ENCODE peak calls at places on chromosome 2, in ten cellular contexts. M is astrocyte of the spinal cord, Y is right lobe of liver, E is cardiac fibroblast, A is lower leg skin, V is upper lobe of right lung, Q is uterus, K is cardiac muscle cell, Z is heart left ventricle, H is IMR-90. G is an unnamed sample.

GRCh38 chr2:113703404-113704299 is 52.8 kb downstream of the SLC35F5 start:
- DNase-seq in H (no peak), Z (no peak), K (no peak), E (no peak), V (no peak), M (no peak), A (no peak), Q (no peak), Y (no peak), G (no peak)

GRCh38 chr2:27549303-27549702 is 33.5 kb upstream of the ZNF512 start:
- DNase-seq in M (no peak), V (no peak), Y (no peak), Q (no peak), A (no peak), Z (no peak), K (no peak), E (no peak), H (no peak), G (no peak)

GRCh38 chr2:25132296-25132630 is 36.1 kb downstream of the POMC start:
- DNase-seq in Y (no peak), Z (no peak), H (no peak), Q (no peak), A (no peak), E (no peak), M (no peak), V (no peak), K (peak; percentile 65), G (no peak)

GRCh38 chr2:120318626-120319025 is 27.3 kb upstream of the INHBB start:
- DNase-seq in Q (peak; percentile 50), K (no peak), Y (no peak), M (no peak), H (no peak), E (peak; percentile 63), Z (peak; percentile 61), V (no peak), A (no peak), G (peak; percentile 59)

GRCh38 chr2:209661286-209661685 is 110.3 kb upstream of the UNC80 start:
- DNase-seq in K (no peak), A (no peak), Y (no peak), E (no peak), V (no peak), M (peak; percentile 40), Q (no peak), H (no peak), Z (no peak), G (no peak)

GRCh38 chr2:118319271-118319684 is 231.0 kb downstream of the INSIG2 start:
- DNase-seq in Y (peak; percentile 75), K (no peak), E (no peak), M (no peak), A (no peak), V (no peak), Q (no peak), H (no peak), Z (no peak), G (no peak)

GRCh38 chr2:148524519-148524919 is 120.0 kb upstream of the EPC2 start:
- DNase-seq in E (no peak), H (no peak), M (no peak), Q (no peak), A (no peak), V (no peak), K (no peak), Z (no peak), Y (no peak), G (no peak)

GRCh38 chr2:104862061-104862941 is 8.4 kb downstream of the POU3F3 start:
- DNase-seq in H (no peak), Z (no peak), K (peak; percentile 44), Q (no peak), Y (no peak), E (no peak), V (no peak), A (peak; percentile 78), M (peak; percentile 76), G (no peak)

GRCh38 chr2:72744049-72744448 is 81.8 kb downstream of the EXOC6B start:
- DNase-seq in K (no peak), Z (no peak), M (peak; percentile 22), E (peak; percentile 67), A (no peak), Y (no peak), Q (no peak), H (peak; percentile 67), V (no peak), G (no peak)

GRCh38 chr2:7795358-7796199 is 878.4 kb downstream of the RNF144A start:
- DNase-seq in K (no peak), E (no peak), V (no peak), A (no peak), Z (no peak), H (peak; percentile 25), M (peak; percentile 41), Q (no peak), Y (no peak), G (no peak)

GRCh38 chr2:127153691-127154158 is 46.8 kb upstream of the BIN1 start:
- DNase-seq in Y (no peak), Q (peak; percentile 69), H (peak; percentile 89), Z (no peak), M (peak; percentile 94), A (no peak), K (no peak), V (no peak), E (peak; percentile 89), G (peak; percentile 43)

GRCh38 chr2:197011777-197012641 is 85.5 kb upstream of the PGAP1 start:
- DNase-seq in Z (peak; percentile 22), Y (no peak), K (peak; percentile 67), V (no peak), H (peak; percentile 53), A (no peak), M (peak; percentile 48), Q (no peak), E (peak; percentile 68), G (no peak)

GRCh38 chr2:95333888-95334338 is 36.8 kb downstream of the KCNIP3 start:
- DNase-seq in K (no peak), M (peak; percentile 93), Q (peak; percentile 73), E (peak; percentile 79), V (peak; percentile 45), Z (no peak), Y (no peak), H (peak; percentile 97), A (peak; percentile 91), G (peak; percentile 52)

GRCh38 chr2:231707625-231708049 is 688 bp upstream of the PTMA start:
- DNase-seq in A (peak; percentile 96), Z (no peak), K (peak; percentile 50), Q (no peak), H (no peak), Y (no peak), V (no peak), E (peak; percentile 62), M (no peak), G (no peak)

GRCh38 chr2:100320547-100321180 is 1.6 kb downstream of the LONRF2 start:
- DNase-seq in Y (no peak), Z (no peak), Q (no peak), E (no peak), H (no peak), V (no peak), A (no peak), K (no peak), M (no peak), G (no peak)
- H3K4me3 ChIP-seq in Y (peak overlapping the region; percentile 36), Z (peak overlapping the region; percentile 72), Q (peak overlapping the region; percentile 90), E (no peak overlapping the region), H (no peak overlapping the region), V (peak overlapping the region; percentile 48), A (peak overlapping the region; percentile 15), K (peak overlapping the region; percentile 69), M (peak overlapping the region; percentile 29), G (peak overlapping the region; percentile 44)

DNA sequence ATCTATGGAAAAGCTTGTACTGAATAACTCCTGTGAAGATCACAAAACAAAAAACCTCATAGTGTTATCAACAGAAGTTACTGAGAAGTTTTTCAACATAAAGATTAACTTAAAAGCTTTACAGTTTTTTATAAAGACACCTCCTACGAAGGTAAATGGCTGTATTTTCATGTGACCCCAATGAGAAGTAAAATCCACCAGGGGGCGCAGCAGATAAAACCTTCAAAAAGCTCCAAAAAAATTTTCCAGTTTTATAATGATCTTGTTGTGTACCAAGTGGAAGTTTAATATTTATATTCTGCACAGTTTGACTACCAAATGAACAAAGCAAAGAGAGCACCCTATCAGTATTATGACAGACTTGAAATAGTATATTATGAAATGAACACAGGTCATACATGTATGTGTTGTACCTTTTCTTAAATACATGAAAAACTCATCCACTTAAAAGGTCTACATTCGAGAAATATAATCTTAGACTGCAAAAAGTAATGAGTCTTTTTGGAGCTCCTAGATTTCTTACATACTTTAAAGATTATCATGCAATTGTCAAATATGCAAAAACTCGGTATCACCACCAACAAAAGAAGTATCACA is 38.5 kb downstream of the PNO1 start:
- DNase-seq in V (no peak), Y (no peak), Q (no peak), H (peak; percentile 35), E (peak; percentile 73), Z (no peak), A (no peak), M (peak; percentile 53), K (peak; percentile 52), G (no peak)
- TF ChIP-seq CTCF in V (peak; percentile 80), Y (peak; percentile 77), Q (peak; percentile 62), H (peak; percentile 45), E (peak; percentile 70), Z (peak; percentile 42), A (no peak), M (peak; percentile 51), K (no peak), G (peak; percentile 73)

GRCh38 chr2:64650257-64650656 is 3.5 kb downstream of the SERTAD2 start:
- DNase-seq in H (no peak), A (no peak), V (no peak), Y (no peak), K (no peak), Z (no peak), E (no peak), Q (no peak), M (no peak), G (no peak)
- H3K4me3 ChIP-seq in H (no peak overlapping the region), A (no peak overlapping the region), V (no peak overlapping the region), Y (no peak overlapping the region), K (no peak overlapping the region), Z (no peak overlapping the region), E (no peak overlapping the region), Q (no peak overlapping the region), M (no peak overlapping the region), G (no peak overlapping the region)

GRCh38 chr2:22942441-22942840 is 442.5 kb upstream of the KLHL29 start:
- DNase-seq in M (no peak), Y (no peak), Z (no peak), H (no peak), V (no peak), A (no peak), K (no peak), Q (no peak), E (no peak), G (no peak)

GRCh38 chr2:22947741-22948140 is 437.2 kb upstream of the KLHL29 start:
- DNase-seq in Y (no peak), A (no peak), M (no peak), V (no peak), K (no peak), Z (no peak), H (no peak), E (no peak), Q (no peak), G (no peak)

GRCh38 chr2:22944141-22944540 is 440.8 kb upstream of the KLHL29 start:
- DNase-seq in H (no peak), Y (no peak), V (no peak), Z (peak; percentile 23), A (no peak), M (no peak), E (no peak), Q (no peak), K (no peak), G (peak; percentile 52)

DNA sequence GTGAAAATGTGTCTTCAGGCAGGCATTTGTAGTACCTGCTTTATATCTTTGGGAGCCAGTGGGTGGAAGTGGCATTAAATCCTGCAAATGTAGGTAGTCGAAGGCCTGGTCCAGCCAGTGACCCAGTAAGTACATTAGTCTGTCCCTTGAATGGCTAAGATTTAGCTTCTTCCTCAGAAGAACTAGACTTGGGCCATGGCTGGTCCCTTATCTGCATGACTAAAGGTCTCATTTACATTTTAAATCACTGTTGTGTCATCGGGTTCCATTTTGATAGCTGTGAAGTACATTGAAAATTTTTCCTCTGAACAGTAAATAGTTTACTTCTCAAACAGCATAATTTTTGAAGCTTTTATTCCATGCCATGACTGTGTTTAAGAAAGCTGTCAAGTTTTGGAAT is 438.4 kb upstream of the KLHL29 start:
- DNase-seq in A (no peak), K (no peak), Y (no peak), M (no peak), H (no peak), V (no peak), Z (no peak), Q (no peak), E (no peak), G (no peak)
- TF ChIP-seq CTCF in A (no peak), K (no peak), Y (no peak), M (no peak), H (no peak), V (no peak), Z (no peak), Q (no peak), E (no peak), G (no peak)

G was measured in left lung.